ENCODE peak calls at places on chromosomes 4 and X, in nine cellular contexts. One of them, this sample, is unnamed.

GRCh38 chr4:20298986-20299385 is 47.3 kb downstream of the SLIT2 start:
- DNase-seq in pancreas: no peak
- DNase-seq in cardiac muscle cell: peak
- DNase-seq in nephron progenitor cell: no peak
- DNase-seq in cardiac fibroblast: peak
- DNase-seq in progenitor cell of endocrine pancreas: no peak
- DNase-seq in transverse colon: no peak
- DNase-seq in lung: no peak
- DNase-seq in endodermal cell: no peak
- DNase-seq in this sample: no peak

GRCh38 chr4:26780524-26780923 is 80.1 kb upstream of the STIM2 start:
- DNase-seq in pancreas: no peak
- DNase-seq in cardiac muscle cell: peak
- DNase-seq in nephron progenitor cell: no peak
- DNase-seq in cardiac fibroblast: peak
- DNase-seq in progenitor cell of endocrine pancreas: no peak
- DNase-seq in transverse colon: no peak
- DNase-seq in lung: no peak
- DNase-seq in endodermal cell: no peak
- DNase-seq in this sample: no peak

GRCh38 chrX:37904833-37905232 is 57.5 kb upstream of the DYNLT3 start:
- DNase-seq in pancreas: no peak
- DNase-seq in cardiac muscle cell: no peak
- DNase-seq in nephron progenitor cell: no peak
- DNase-seq in cardiac fibroblast: no peak
- DNase-seq in progenitor cell of endocrine pancreas: no peak
- DNase-seq in transverse colon: no peak
- DNase-seq in lung: no peak
- DNase-seq in endodermal cell: no peak
- DNase-seq in this sample: no peak

GRCh38 chrX:122866527-122866926 is 317.6 kb upstream of the GRIA3 start:
- DNase-seq in pancreas: no peak
- DNase-seq in cardiac muscle cell: peak
- DNase-seq in nephron progenitor cell: no peak
- DNase-seq in cardiac fibroblast: peak
- DNase-seq in progenitor cell of endocrine pancreas: no peak
- DNase-seq in transverse colon: no peak
- DNase-seq in lung: no peak
- DNase-seq in endodermal cell: no peak
- DNase-seq in this sample: no peak

GRCh38 chr4:8373270-8373972 is 67.1 kb downstream of the ACOX3 start:
- DNase-seq in pancreas: peak
- DNase-seq in cardiac muscle cell: no peak
- DNase-seq in nephron progenitor cell: no peak
- DNase-seq in cardiac fibroblast: no peak
- DNase-seq in progenitor cell of endocrine pancreas: no peak
- DNase-seq in transverse colon: no peak
- DNase-seq in lung: no peak
- DNase-seq in endodermal cell: no peak
- DNase-seq in this sample: no peak

GRCh38 chrX:123590842-123591491 is 141.9 kb downstream of the THOC2 start:
- DNase-seq in pancreas: no peak
- DNase-seq in cardiac muscle cell: peak
- DNase-seq in nephron progenitor cell: no peak
- DNase-seq in cardiac fibroblast: peak
- DNase-seq in progenitor cell of endocrine pancreas: no peak
- DNase-seq in transverse colon: no peak
- DNase-seq in lung: no peak
- DNase-seq in endodermal cell: no peak
- DNase-seq in this sample: no peak

GRCh38 chr4:168811793-168812651 is 198.0 kb downstream of the CBR4 start:
- DNase-seq in pancreas: no peak
- DNase-seq in cardiac muscle cell: peak
- DNase-seq in nephron progenitor cell: no peak
- DNase-seq in cardiac fibroblast: peak
- DNase-seq in progenitor cell of endocrine pancreas: no peak
- DNase-seq in transverse colon: no peak
- DNase-seq in lung: no peak
- DNase-seq in endodermal cell: no peak
- DNase-seq in this sample: no peak

GRCh38 chr4:102717448-102718092 is 43.2 kb downstream of the MANBA start:
- DNase-seq in pancreas: no peak
- DNase-seq in cardiac muscle cell: no peak
- DNase-seq in nephron progenitor cell: no peak
- DNase-seq in cardiac fibroblast: no peak
- DNase-seq in progenitor cell of endocrine pancreas: no peak
- DNase-seq in transverse colon: no peak
- DNase-seq in lung: peak
- DNase-seq in endodermal cell: no peak
- DNase-seq in this sample: no peak

GRCh38 chr4:182975806-182976205 is 58.6 kb upstream of the DCTD start:
- DNase-seq in pancreas: no peak
- DNase-seq in cardiac muscle cell: peak
- DNase-seq in nephron progenitor cell: no peak
- DNase-seq in cardiac fibroblast: peak
- DNase-seq in progenitor cell of endocrine pancreas: no peak
- DNase-seq in transverse colon: no peak
- DNase-seq in lung: no peak
- DNase-seq in endodermal cell: no peak
- DNase-seq in this sample: no peak

GRCh38 chr4:4853371-4853823 is 6.1 kb upstream of the MSX1 start:
- DNase-seq in pancreas: no peak
- DNase-seq in cardiac muscle cell: no peak
- DNase-seq in nephron progenitor cell: no peak
- DNase-seq in cardiac fibroblast: no peak
- DNase-seq in progenitor cell of endocrine pancreas: no peak
- DNase-seq in transverse colon: no peak
- DNase-seq in lung: no peak
- DNase-seq in endodermal cell: peak
- DNase-seq in this sample: no peak

GRCh38 chr4:183397741-183398297 is 46.6 kb upstream of the CDKN2AIP start:
- DNase-seq in pancreas: no peak
- DNase-seq in cardiac muscle cell: no peak
- DNase-seq in nephron progenitor cell: no peak
- DNase-seq in cardiac fibroblast: no peak
- DNase-seq in progenitor cell of endocrine pancreas: no peak
- DNase-seq in transverse colon: no peak
- DNase-seq in lung: no peak
- DNase-seq in endodermal cell: no peak
- DNase-seq in this sample: no peak

GRCh38 chr4:159446266-159446976 is 343.5 kb downstream of the RAPGEF2 start:
- DNase-seq in pancreas: no peak
- DNase-seq in cardiac muscle cell: peak
- DNase-seq in nephron progenitor cell: peak
- DNase-seq in cardiac fibroblast: peak
- DNase-seq in progenitor cell of endocrine pancreas: peak
- DNase-seq in transverse colon: peak
- DNase-seq in lung: peak
- DNase-seq in endodermal cell: peak
- DNase-seq in this sample: peak

GRCh38 chr4:67446811-67447210 is 98.5 kb downstream of the CENPC start:
- DNase-seq in pancreas: no peak
- DNase-seq in cardiac muscle cell: no peak
- DNase-seq in nephron progenitor cell: no peak
- DNase-seq in cardiac fibroblast: no peak
- DNase-seq in progenitor cell of endocrine pancreas: no peak
- DNase-seq in transverse colon: no peak
- DNase-seq in lung: no peak
- DNase-seq in endodermal cell: no peak
- DNase-seq in this sample: no peak

GRCh38 chr4:112604590-112604989 is 32.1 kb downstream of the ZGRF1 start:
- DNase-seq in pancreas: no peak
- DNase-seq in cardiac muscle cell: peak
- DNase-seq in nephron progenitor cell: peak
- DNase-seq in cardiac fibroblast: peak
- DNase-seq in progenitor cell of endocrine pancreas: peak
- DNase-seq in transverse colon: peak
- DNase-seq in lung: peak
- DNase-seq in endodermal cell: peak
- DNase-seq in this sample: peak

GRCh38 chr4:140300271-140300970 is 73.0 kb upstream of the SCOC start:
- DNase-seq in pancreas: no peak
- DNase-seq in cardiac muscle cell: peak
- DNase-seq in nephron progenitor cell: no peak
- DNase-seq in cardiac fibroblast: peak
- DNase-seq in progenitor cell of endocrine pancreas: no peak
- DNase-seq in transverse colon: no peak
- DNase-seq in lung: no peak
- DNase-seq in endodermal cell: peak
- DNase-seq in this sample: no peak

GRCh38 chr4:5471691-5472090 is 236.7 kb downstream of the EVC2 start:
- DNase-seq in pancreas: no peak
- DNase-seq in cardiac muscle cell: no peak
- DNase-seq in nephron progenitor cell: no peak
- DNase-seq in cardiac fibroblast: no peak
- DNase-seq in progenitor cell of endocrine pancreas: no peak
- DNase-seq in transverse colon: no peak
- DNase-seq in lung: no peak
- DNase-seq in endodermal cell: no peak
- DNase-seq in this sample: no peak

GRCh38 chrX:12013220-12013619 is 125.1 kb upstream of the FRMPD4 start:
- DNase-seq in pancreas: no peak
- DNase-seq in cardiac muscle cell: peak
- DNase-seq in nephron progenitor cell: no peak
- DNase-seq in cardiac fibroblast: peak
- DNase-seq in progenitor cell of endocrine pancreas: no peak
- DNase-seq in transverse colon: no peak
- DNase-seq in lung: no peak
- DNase-seq in endodermal cell: no peak
- DNase-seq in this sample: no peak

GRCh38 chr4:163395055-163395454 is 51.4 kb downstream of the NPY5R start:
- DNase-seq in pancreas: no peak
- DNase-seq in cardiac muscle cell: peak
- DNase-seq in nephron progenitor cell: no peak
- DNase-seq in cardiac fibroblast: peak
- DNase-seq in progenitor cell of endocrine pancreas: no peak
- DNase-seq in transverse colon: no peak
- DNase-seq in lung: no peak
- DNase-seq in endodermal cell: no peak
- DNase-seq in this sample: no peak

GRCh38 chr4:167713756-167714155 is 378.6 kb upstream of the ANXA10 start:
- DNase-seq in pancreas: no peak
- DNase-seq in cardiac muscle cell: no peak
- DNase-seq in nephron progenitor cell: no peak
- DNase-seq in cardiac fibroblast: no peak
- DNase-seq in progenitor cell of endocrine pancreas: no peak
- DNase-seq in transverse colon: no peak
- DNase-seq in lung: no peak
- DNase-seq in endodermal cell: no peak
- DNase-seq in this sample: no peak

DNA sequence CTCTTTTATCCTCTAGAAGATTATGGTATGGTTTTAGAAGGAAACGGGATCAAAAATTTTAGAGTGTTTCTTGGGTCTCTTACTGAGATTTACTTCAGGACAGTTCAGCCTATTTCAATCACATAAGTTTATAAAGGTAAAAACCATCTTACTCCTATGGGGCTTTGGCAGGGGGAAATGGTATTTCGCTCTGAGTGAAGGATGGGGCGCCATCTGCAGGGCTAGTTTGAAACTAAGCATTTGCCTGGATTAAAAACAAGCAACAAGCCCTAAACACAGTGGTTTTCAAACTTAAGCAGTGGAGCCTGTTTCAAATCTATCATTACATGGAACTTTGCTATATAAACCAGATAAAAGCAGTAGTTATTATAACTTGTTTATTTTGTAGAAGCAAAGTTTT is 361.5 kb upstream of the FMR1 start:
- DNase-seq in pancreas: no peak
- DNase-seq in cardiac muscle cell: no peak
- DNase-seq in nephron progenitor cell: peak
- DNase-seq in cardiac fibroblast: no peak
- DNase-seq in progenitor cell of endocrine pancreas: no peak
- DNase-seq in transverse colon: no peak
- DNase-seq in lung: no peak
- DNase-seq in endodermal cell: peak
- DNase-seq in this sample: peak
- TF ChIP-seq CTCF in pancreas: no peak
- TF ChIP-seq CTCF in cardiac muscle cell: no peak
- TF ChIP-seq CTCF in nephron progenitor cell: peak
- TF ChIP-seq CTCF in cardiac fibroblast: no peak
- TF ChIP-seq CTCF in progenitor cell of endocrine pancreas: peak
- TF ChIP-seq CTCF in transverse colon: no peak
- TF ChIP-seq CTCF in lung: no peak
- TF ChIP-seq CTCF in endodermal cell: peak
- TF ChIP-seq CTCF in this sample: peak

DNA sequence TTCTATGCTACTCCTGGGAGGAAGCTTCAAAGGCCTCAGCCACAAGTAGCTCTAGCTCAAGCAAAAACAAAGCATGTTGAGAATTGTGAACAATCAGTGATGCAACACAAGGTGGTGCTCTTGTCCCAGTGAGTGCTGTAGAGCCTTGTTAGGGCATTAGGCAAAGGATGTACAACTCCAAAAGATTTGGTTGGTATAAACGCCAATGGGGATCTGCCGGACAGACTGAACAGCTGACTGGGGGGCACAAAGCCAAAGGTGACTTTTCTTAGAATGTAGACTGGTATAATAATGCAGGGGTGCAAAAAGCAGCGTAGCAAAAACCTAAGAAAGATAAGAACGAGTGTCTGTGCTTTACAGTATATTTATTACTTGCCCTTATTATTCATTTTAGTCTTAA is 62.6 kb upstream of the ALB start:
- DNase-seq in pancreas: no peak
- DNase-seq in cardiac muscle cell: peak
- DNase-seq in nephron progenitor cell: peak
- DNase-seq in cardiac fibroblast: peak
- DNase-seq in progenitor cell of endocrine pancreas: peak
- DNase-seq in transverse colon: peak
- DNase-seq in lung: no peak
- DNase-seq in endodermal cell: peak
- DNase-seq in this sample: peak
- TF ChIP-seq CTCF in pancreas: peak
- TF ChIP-seq CTCF in cardiac muscle cell: peak
- TF ChIP-seq CTCF in nephron progenitor cell: peak
- TF ChIP-seq CTCF in cardiac fibroblast: peak
- TF ChIP-seq CTCF in progenitor cell of endocrine pancreas: peak
- TF ChIP-seq CTCF in transverse colon: peak
- TF ChIP-seq CTCF in lung: no peak
- TF ChIP-seq CTCF in endodermal cell: peak
- TF ChIP-seq CTCF in this sample: peak

GRCh38 chrX:19577181-19577810 is 62.0 kb upstream of the MAP3K15 start:
- DNase-seq in pancreas: no peak
- DNase-seq in cardiac muscle cell: no peak
- DNase-seq in nephron progenitor cell: no peak
- DNase-seq in cardiac fibroblast: no peak
- DNase-seq in progenitor cell of endocrine pancreas: no peak
- DNase-seq in transverse colon: no peak
- DNase-seq in lung: no peak
- DNase-seq in endodermal cell: no peak
- DNase-seq in this sample: no peak
- TF ChIP-seq CTCF in pancreas: no peak
- TF ChIP-seq CTCF in cardiac muscle cell: no peak
- TF ChIP-seq CTCF in nephron progenitor cell: no peak
- TF ChIP-seq CTCF in cardiac fibroblast: no peak
- TF ChIP-seq CTCF in progenitor cell of endocrine pancreas: no peak
- TF ChIP-seq CTCF in transverse colon: no peak
- TF ChIP-seq CTCF in lung: no peak
- TF ChIP-seq CTCF in endodermal cell: no peak
- TF ChIP-seq CTCF in this sample: no peak

DNA sequence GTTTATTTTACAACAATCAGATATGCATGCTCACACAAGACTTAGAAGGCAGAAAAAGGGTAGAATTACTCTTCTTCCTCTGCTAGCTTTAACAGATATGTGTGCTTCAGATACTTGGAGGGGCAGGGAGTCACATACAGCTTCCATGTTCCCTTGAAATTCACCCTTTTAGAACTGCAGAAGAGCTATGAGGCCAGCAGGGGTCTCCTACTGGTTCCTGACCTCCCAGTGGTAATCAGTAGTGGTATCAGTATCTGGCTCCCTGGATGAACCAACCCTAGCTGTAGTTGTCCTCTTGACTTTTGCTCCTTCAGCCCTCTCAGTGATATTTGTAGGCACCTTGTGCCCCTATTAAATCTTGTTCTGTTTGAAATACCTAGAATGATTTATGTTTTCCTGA is 81.5 kb downstream of the RCHY1 start:
- DNase-seq in pancreas: no peak
- DNase-seq in cardiac muscle cell: peak
- DNase-seq in nephron progenitor cell: no peak
- DNase-seq in cardiac fibroblast: peak
- DNase-seq in progenitor cell of endocrine pancreas: no peak
- DNase-seq in transverse colon: no peak
- DNase-seq in lung: no peak
- DNase-seq in endodermal cell: peak
- DNase-seq in this sample: peak
- TF ChIP-seq CTCF in pancreas: no peak
- TF ChIP-seq CTCF in cardiac muscle cell: peak
- TF ChIP-seq CTCF in nephron progenitor cell: peak
- TF ChIP-seq CTCF in cardiac fibroblast: peak
- TF ChIP-seq CTCF in progenitor cell of endocrine pancreas: peak
- TF ChIP-seq CTCF in transverse colon: no peak
- TF ChIP-seq CTCF in lung: no peak
- TF ChIP-seq CTCF in endodermal cell: peak
- TF ChIP-seq CTCF in this sample: peak